ENCODE peak calls at places on chromosome 9, in seven cellular contexts. Z is ELR, M is mesendoderm, E is HEK293T, L is esophagus squamous epithelium, V is astrocyte of the cerebellum, Q is PC-9. T is an unnamed sample.

GRCh38 chr9:28203036-28203435 is 629.8 kb upstream of the C9orf72 start:
- DNase-seq in Z (no peak), M (no peak), E (no peak), L (no peak), V (no peak), Q (no peak), T (no peak)

GRCh38 chr9:129392093-129392541 is 214.1 kb upstream of the IER5L start:
- DNase-seq in Z (no peak), M (no peak), E (no peak), L (no peak), V (no peak), Q (no peak), T (no peak)

GRCh38 chr9:121671612-121672155 is 20.2 kb downstream of the DAB2IP start:
- DNase-seq in Z (no peak), M (no peak), E (no peak), L (no peak), V (no peak), Q (no peak), T (no peak)

GRCh38 chr9:84412654-84413053 is 72.1 kb upstream of the SLC28A3 start:
- DNase-seq in Z (no peak), M (no peak), E (no peak), L (no peak), V (no peak), Q (no peak), T (no peak)

GRCh38 chr9:38047301-38048251 is 21.5 kb downstream of the SHB start:
- DNase-seq in Z (peak; percentile 99), M (peak; percentile 100), E (peak; percentile 28), L (no peak), V (peak; percentile 90), Q (peak; percentile 78), T (peak; percentile 100)

GRCh38 chr9:130991227-130992058 is 17.5 kb upstream of the LAMC3 start:
- DNase-seq in Z (no peak), M (peak; percentile 50), E (no peak), L (no peak), V (no peak), Q (no peak), T (no peak)

GRCh38 chr9:105901514-105902109 is 207.3 kb downstream of the TMEM38B start:
- DNase-seq in Z (peak; percentile 42), M (peak; percentile 89), E (peak; percentile 66), L (no peak), V (peak; percentile 12), Q (peak; percentile 57), T (peak; percentile 22)

GRCh38 chr9:13427587-13427986 is 148.1 kb upstream of the MPDZ start:
- DNase-seq in Z (peak; percentile 57), M (peak; percentile 41), E (no peak), L (no peak), V (peak; percentile 68), Q (peak; percentile 5), T (peak; percentile 48)

GRCh38 chr9:106864533-106865143 is 1.7 kb downstream of the ZNF462 start:
- DNase-seq in Z (peak; percentile 54), M (no peak), E (no peak), L (no peak), V (no peak), Q (no peak), T (peak; percentile 73)

GRCh38 chr9:71253021-71253420 is 131.6 kb upstream of the TRPM3 start:
- DNase-seq in Z (no peak), M (no peak), E (no peak), L (no peak), V (no peak), Q (no peak), T (no peak)

GRCh38 chr9:130299785-130300615 is 34.4 kb downstream of the HMCN2 start:
- DNase-seq in Z (no peak), M (no peak), E (no peak), L (no peak), V (no peak), Q (no peak), T (no peak)

GRCh38 chr9:92064711-92065110 is 50.5 kb downstream of the SPTLC1 start:
- DNase-seq in Z (no peak), M (no peak), E (no peak), L (no peak), V (peak; percentile 70), Q (no peak), T (peak; percentile 3)

GRCh38 chr9:124205686-124206352 is 51.9 kb upstream of the NEK6 start:
- DNase-seq in Z (no peak), M (peak; percentile 31), E (peak; percentile 35), L (no peak), V (no peak), Q (no peak), T (no peak)

GRCh38 chr9:34994429-34995287 is 5.1 kb downstream of the DNAJB5 start:
- DNase-seq in Z (peak; percentile 73), M (peak; percentile 84), E (peak; percentile 65), L (no peak), V (no peak), Q (peak; percentile 22), T (peak; percentile 58)

GRCh38 chr9:5931657-5932056 is 41.0 kb downstream of the MLANA start:
- DNase-seq in Z (no peak), M (no peak), E (no peak), L (no peak), V (no peak), Q (no peak), T (no peak)

GRCh38 chr9:131721096-131721495 is 18.8 kb downstream of the RAPGEF1 start:
- DNase-seq in Z (no peak), M (no peak), E (no peak), L (no peak), V (no peak), Q (no peak), T (no peak)

GRCh38 chr9:130461218-130461630 is 16.5 kb downstream of the ASS1 start:
- DNase-seq in Z (peak; percentile 65), M (peak; percentile 56), E (peak; percentile 76), L (no peak), V (no peak), Q (peak; percentile 55), T (peak; percentile 48)

GRCh38 chr9:20312732-20313131 is 309.6 kb downstream of the MLLT3 start:
- DNase-seq in Z (peak; percentile 65), M (no peak), E (no peak), L (no peak), V (no peak), Q (no peak), T (peak; percentile 21)

GRCh38 chr9:124260769-124261603 is 3.2 kb downstream of the NEK6 start:
- DNase-seq in Z (peak; percentile 76), M (peak; percentile 52), E (no peak), L (no peak), V (no peak), Q (peak; percentile 77), T (peak; percentile 94)

GRCh38 chr9:136862849-136863622 is 3.1 kb downstream of the EDF1 start:
- DNase-seq in Z (no peak), M (no peak), E (no peak), L (no peak), V (no peak), Q (no peak), T (no peak)

GRCh38 chr9:89745601-89746376 is 141.0 kb downstream of the GADD45G start:
- DNase-seq in Z (no peak), M (no peak), E (no peak), L (no peak), V (no peak), Q (no peak), T (no peak)

GRCh38 chr9:120712539-120713031 is 1.7 kb downstream of the MEGF9 start:
- DNase-seq in Z (no peak), M (no peak), E (no peak), L (no peak), V (no peak), Q (no peak), T (no peak)

GRCh38 chr9:80175286-80175906 is 603.6 kb downstream of the TLE4 start:
- DNase-seq in Z (peak; percentile 66), M (peak; percentile 41), E (no peak), L (no peak), V (peak; percentile 23), Q (no peak), T (peak; percentile 37)

GRCh38 chr9:114098660-114099522 is at the start of gene KIF12:
- DNase-seq in Z (peak; percentile 35), M (peak; percentile 80), E (peak; percentile 91), L (no peak), V (no peak), Q (no peak), T (peak; percentile 20)

GRCh38 chr9:129597355-129598088 is 23.4 kb downstream of the C9orf50 start:
- DNase-seq in Z (peak; percentile 70), M (peak; percentile 90), E (no peak), L (no peak), V (no peak), Q (peak; percentile 77), T (no peak)

GRCh38 chr9:8750639-8751041 is 951.1 kb upstream of the DMAC1 start:
- DNase-seq in Z (no peak), M (peak; percentile 66), E (no peak), L (no peak), V (no peak), Q (no peak), T (no peak)

GRCh38 chr9:117516676-117517632 is 102.1 kb upstream of the ASTN2 start:
- DNase-seq in Z (no peak), M (no peak), E (no peak), L (no peak), V (no peak), Q (no peak), T (no peak)

GRCh38 chr9:91986248-91986647 is 36.2 kb upstream of the ROR2 start:
- DNase-seq in Z (no peak), M (no peak), E (no peak), L (no peak), V (no peak), Q (no peak), T (no peak)

GRCh38 chr9:117552811-117553210 is 138.0 kb upstream of the ASTN2 start:
- DNase-seq in Z (no peak), M (no peak), E (no peak), L (no peak), V (no peak), Q (no peak), T (no peak)

T was measured in M059J.